ENCODE peak calls at places on chromosomes 3 and 15, in ten cellular contexts. G, I, L, W, B, M, E, P, R and C are unnamed samples.

GRCh38 chr15:48250640-48251076 is 44.6 kb downstream of the SLC12A1 start:
- DNase-seq in G (peak), I (no peak), L (peak), W (no peak), B (peak), M (peak), E (no peak), P (no peak), R (peak), C (no peak)

GRCh38 chr3:189349772-189350171 is 178.0 kb downstream of the TPRG1 start:
- DNase-seq in G (no peak), I (no peak), L (no peak), W (no peak), B (no peak), M (peak), E (no peak), P (no peak), R (no peak), C (no peak)

GRCh38 chr3:43286886-43287301 is 554 bp downstream of the SNRK start:
- DNase-seq in G (peak), I (peak), L (no peak), W (no peak), B (peak), M (no peak), E (no peak), P (peak), R (no peak), C (peak)

GRCh38 chr3:108031893-108032292 is 58.9 kb downstream of the CD47 start:
- DNase-seq in G (no peak), I (no peak), L (no peak), W (no peak), B (no peak), M (peak), E (no peak), P (no peak), R (no peak), C (no peak)

GRCh38 chr15:90400005-90400758 is 12.1 kb downstream of the IQGAP1 start:
- DNase-seq in G (no peak), I (no peak), L (no peak), W (no peak), B (no peak), M (no peak), E (no peak), P (no peak), R (no peak), C (no peak)

GRCh38 chr3:134029734-134030381 is at the start of gene SLCO2A1:
- DNase-seq in G (peak), I (no peak), L (peak), W (peak), B (peak), M (no peak), E (no peak), P (no peak), R (peak), C (peak)

GRCh38 chr15:63000706-63001105 is 41.8 kb upstream of the TPM1 start:
- DNase-seq in G (no peak), I (no peak), L (no peak), W (no peak), B (no peak), M (no peak), E (no peak), P (no peak), R (no peak), C (peak)

GRCh38 chr15:90530250-90531051 is 728 bp downstream of the CRTC3 start:
- DNase-seq in G (peak), I (peak), L (peak), W (peak), B (peak), M (peak), E (peak), P (peak), R (no peak), C (peak)

GRCh38 chr15:35545316-35545824 is 595 bp downstream of the DPH6 start:
- DNase-seq in G (no peak), I (peak), L (peak), W (peak), B (peak), M (peak), E (no peak), P (peak), R (no peak), C (peak)

GRCh38 chr3:171420667-171421066 is 39.5 kb downstream of the TNIK start:
- DNase-seq in G (no peak), I (no peak), L (no peak), W (no peak), B (no peak), M (no peak), E (no peak), P (no peak), R (no peak), C (no peak)

GRCh38 chr3:191391873-191392808 is 61.8 kb upstream of the UTS2B start:
- DNase-seq in G (no peak), I (no peak), L (no peak), W (no peak), B (no peak), M (no peak), E (no peak), P (no peak), R (no peak), C (no peak)

GRCh38 chr3:120615863-120616599 is 19.9 kb downstream of the NDUFB4 start:
- DNase-seq in G (no peak), I (no peak), L (peak), W (peak), B (no peak), M (peak), E (no peak), P (no peak), R (no peak), C (no peak)

GRCh38 chr15:70149667-70150404 is 52.1 kb upstream of the TLE3 start:
- DNase-seq in G (no peak), I (no peak), L (no peak), W (no peak), B (no peak), M (peak), E (no peak), P (no peak), R (no peak), C (no peak)

GRCh38 chr3:192207661-192208060 is 519.7 kb downstream of the FGF12 start:
- DNase-seq in G (peak), I (no peak), L (no peak), W (no peak), B (peak), M (no peak), E (no peak), P (no peak), R (peak), C (no peak)

GRCh38 chr3:43244694-43245093 is 41.6 kb upstream of the SNRK start:
- DNase-seq in G (no peak), I (no peak), L (no peak), W (no peak), B (no peak), M (no peak), E (no peak), P (no peak), R (no peak), C (no peak)

GRCh38 chr3:113161661-113162060 is 49.7 kb upstream of the BOC start:
- DNase-seq in G (no peak), I (no peak), L (no peak), W (no peak), B (no peak), M (no peak), E (no peak), P (no peak), R (no peak), C (no peak)

GRCh38 chr15:50247819-50248650 is 17.5 kb downstream of the HDC start:
- DNase-seq in G (no peak), I (peak), L (no peak), W (no peak), B (no peak), M (no peak), E (peak), P (no peak), R (no peak), C (peak)

GRCh38 chr15:48177383-48177874 is 666 bp downstream of the MYEF2 start:
- DNase-seq in G (peak), I (no peak), L (no peak), W (no peak), B (no peak), M (peak), E (no peak), P (no peak), R (no peak), C (peak)

GRCh38 chr3:32684800-32685603 is at the start of gene CNOT10:
- DNase-seq in G (peak), I (peak), L (peak), W (peak), B (peak), M (peak), E (peak), P (peak), R (peak), C (peak)

GRCh38 chr3:76610150-76610549 is 429.7 kb upstream of the ROBO2 start:
- DNase-seq in G (no peak), I (no peak), L (no peak), W (no peak), B (no peak), M (no peak), E (no peak), P (no peak), R (no peak), C (no peak)

GRCh38 chr3:30826381-30827061 is 67.9 kb downstream of the GADL1 start:
- DNase-seq in G (no peak), I (no peak), L (no peak), W (no peak), B (no peak), M (peak), E (no peak), P (no peak), R (no peak), C (no peak)